ENCODE peak calls at places on chromosomes 7 and 10, in five cellular contexts. X, W, Q, I and N are unnamed samples.

GRCh38 chr10:71802235-71802634 is 28.9 kb upstream of the VSIR start:
- DNase-seq in X (no peak), W (no peak), Q (no peak), I (no peak), N (no peak)

GRCh38 chr10:14349081-14349480 is 18.4 kb upstream of the FRMD4A start:
- DNase-seq in X (no peak), W (no peak), Q (no peak), I (no peak), N (no peak)

GRCh38 chr10:82757397-82757796 is 882.4 kb downstream of the NRG3 start:
- DNase-seq in X (no peak), W (no peak), Q (no peak), I (no peak), N (no peak)

GRCh38 chr7:901388-902154 is 25.2 kb downstream of the GET4 start:
- DNase-seq in X (peak), W (peak), Q (no peak), I (peak), N (peak)

GRCh38 chr10:17235136-17235535 is 7.1 kb downstream of the VIM start:
- DNase-seq in X (no peak), W (peak), Q (no peak), I (no peak), N (no peak)

GRCh38 chr7:55574062-55574717 is 1.9 kb upstream of the VOPP1 start:
- DNase-seq in X (no peak), W (no peak), Q (no peak), I (no peak), N (no peak)

GRCh38 chr7:8365499-8366110 is 67.8 kb upstream of the NXPH1 start:
- DNase-seq in X (no peak), W (no peak), Q (no peak), I (peak), N (peak)

GRCh38 chr10:129960493-129961273 is 3.4 kb downstream of the EBF3 start:
- DNase-seq in X (no peak), W (no peak), Q (no peak), I (no peak), N (no peak)

GRCh38 chr10:3229815-3230214 is 57.2 kb upstream of the PITRM1 start:
- DNase-seq in X (no peak), W (no peak), Q (no peak), I (no peak), N (no peak)

GRCh38 chr7:86991844-86992243 is 67.6 kb downstream of the ELAPOR2 start:
- DNase-seq in X (no peak), W (no peak), Q (no peak), I (no peak), N (no peak)

GRCh38 chr7:86991093-86991769 is 68.2 kb downstream of the ELAPOR2 start:
- DNase-seq in X (no peak), W (no peak), Q (no peak), I (no peak), N (no peak)

GRCh38 chr7:86999737-87000136 is 59.7 kb downstream of the ELAPOR2 start:
- DNase-seq in X (no peak), W (no peak), Q (no peak), I (no peak), N (no peak)

GRCh38 chr7:86995814-86996213 is 63.6 kb downstream of the ELAPOR2 start:
- DNase-seq in X (no peak), W (no peak), Q (no peak), I (no peak), N (no peak)

DNA sequence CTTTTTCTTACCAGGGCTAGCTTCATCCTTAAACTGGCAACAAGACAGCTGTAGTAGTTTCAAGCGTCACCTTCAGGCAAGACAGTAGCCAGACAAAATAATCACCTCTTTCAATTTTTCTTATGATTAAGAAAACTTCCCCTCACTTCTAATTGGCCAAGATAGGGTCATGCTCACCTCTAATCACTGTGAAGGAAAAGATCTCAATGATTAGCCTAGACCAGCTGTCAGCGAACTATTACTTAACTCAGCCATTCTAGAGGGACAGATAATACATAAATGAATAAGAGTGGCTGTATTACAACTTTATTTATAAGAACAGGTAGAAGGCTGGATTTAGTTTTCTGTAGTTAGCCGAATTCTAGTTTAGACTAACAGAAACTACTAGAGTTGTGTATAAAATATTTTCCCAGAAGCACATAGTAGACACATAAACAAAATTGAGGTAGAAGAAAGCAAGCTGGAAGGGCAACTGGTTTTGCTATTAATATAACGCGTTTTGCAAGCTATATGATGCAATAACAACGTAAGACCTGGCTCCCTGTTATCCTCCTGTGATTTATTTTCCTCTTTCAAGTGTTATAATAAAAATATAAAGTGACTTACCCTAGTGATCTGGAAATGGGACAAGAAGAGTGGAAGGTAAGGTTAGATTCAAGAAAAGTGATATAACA is 64.3 kb downstream of the ELAPOR2 start:
- DNase-seq in X (no peak), W (no peak), Q (no peak), I (no peak), N (no peak)
- TF ChIP-seq ESRRA in X (no peak), W (no peak), Q (no peak), I (no peak), N (no peak)

DNA sequence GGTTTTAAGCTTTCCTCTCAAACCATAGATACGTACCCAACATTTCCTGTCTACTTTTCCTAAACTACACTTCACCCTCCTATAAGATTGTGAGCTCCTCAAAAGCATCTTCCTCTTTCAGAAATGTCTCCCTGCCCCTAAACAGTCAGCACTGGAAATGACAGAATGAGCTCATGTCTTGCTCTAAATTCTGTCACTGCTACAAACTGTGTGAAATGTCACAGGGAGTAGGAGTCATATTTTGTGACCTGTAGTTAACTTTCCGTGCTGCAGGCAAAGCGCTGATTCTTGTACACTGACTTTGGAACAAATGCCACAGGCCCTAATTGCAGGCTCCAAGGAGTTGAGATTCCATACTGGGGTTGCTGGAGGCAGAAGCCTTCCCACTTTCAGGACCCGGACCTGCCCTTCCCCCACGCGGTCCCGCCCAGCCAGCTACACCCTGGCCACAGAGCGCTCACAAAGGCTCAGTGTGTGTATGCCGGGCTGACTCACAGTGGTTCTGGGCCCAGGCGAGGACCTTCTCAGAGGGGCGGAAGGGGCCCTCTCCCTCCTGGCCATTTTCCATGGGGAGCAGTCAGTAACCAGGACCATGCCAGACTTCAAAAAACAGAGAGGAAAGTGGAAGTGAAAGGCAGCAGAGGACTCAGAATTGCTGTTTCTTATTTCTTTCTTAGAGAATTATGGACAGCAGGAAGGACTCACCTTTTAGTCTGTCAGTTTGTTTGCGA is 24.1 kb downstream of the SCD start:
- DNase-seq in X (peak), W (peak), Q (peak), I (peak), N (peak)
- TF ChIP-seq ESRRA in X (no peak), W (no peak), Q (no peak), I (peak), N (peak)

DNA sequence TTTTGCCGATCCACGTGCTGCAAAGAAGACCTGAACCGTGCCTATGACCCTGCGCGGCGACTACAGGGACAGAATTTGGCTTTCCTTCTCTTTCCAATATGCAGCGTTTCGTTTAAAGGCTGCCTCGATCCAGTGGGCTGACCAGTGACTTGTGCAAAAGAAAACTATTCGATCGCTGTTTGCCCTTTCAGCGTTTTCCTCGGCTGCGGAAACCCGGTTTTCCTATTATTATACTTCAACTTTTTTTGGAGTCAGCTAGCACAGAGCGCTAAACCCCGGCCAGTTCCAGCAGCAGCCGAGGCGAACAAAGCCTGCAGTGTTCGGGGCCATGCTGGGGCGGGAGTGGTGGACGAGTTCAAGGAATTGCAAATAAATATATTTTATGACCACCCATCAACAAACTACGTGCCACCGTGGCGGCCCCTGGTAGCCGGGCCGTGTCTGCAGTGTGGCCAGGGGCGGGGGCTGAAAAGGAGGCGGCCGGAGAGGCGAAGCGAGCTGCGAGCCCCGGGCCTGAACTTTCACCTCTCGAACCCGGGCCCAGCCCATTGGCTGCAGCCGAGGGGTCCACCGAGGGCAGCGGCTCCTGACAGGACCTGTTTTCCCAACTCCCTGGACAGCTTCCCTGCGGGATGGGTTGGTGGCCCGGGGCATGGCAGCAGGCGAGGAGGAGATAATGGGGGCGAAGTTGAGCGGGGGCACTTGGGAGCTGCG is 164.3 kb upstream of the PPP1R3A start:
- DNase-seq in X (peak), W (peak), Q (no peak), I (no peak), N (no peak)
- TF ChIP-seq ESRRA in X (no peak), W (no peak), Q (no peak), I (no peak), N (no peak)

DNA sequence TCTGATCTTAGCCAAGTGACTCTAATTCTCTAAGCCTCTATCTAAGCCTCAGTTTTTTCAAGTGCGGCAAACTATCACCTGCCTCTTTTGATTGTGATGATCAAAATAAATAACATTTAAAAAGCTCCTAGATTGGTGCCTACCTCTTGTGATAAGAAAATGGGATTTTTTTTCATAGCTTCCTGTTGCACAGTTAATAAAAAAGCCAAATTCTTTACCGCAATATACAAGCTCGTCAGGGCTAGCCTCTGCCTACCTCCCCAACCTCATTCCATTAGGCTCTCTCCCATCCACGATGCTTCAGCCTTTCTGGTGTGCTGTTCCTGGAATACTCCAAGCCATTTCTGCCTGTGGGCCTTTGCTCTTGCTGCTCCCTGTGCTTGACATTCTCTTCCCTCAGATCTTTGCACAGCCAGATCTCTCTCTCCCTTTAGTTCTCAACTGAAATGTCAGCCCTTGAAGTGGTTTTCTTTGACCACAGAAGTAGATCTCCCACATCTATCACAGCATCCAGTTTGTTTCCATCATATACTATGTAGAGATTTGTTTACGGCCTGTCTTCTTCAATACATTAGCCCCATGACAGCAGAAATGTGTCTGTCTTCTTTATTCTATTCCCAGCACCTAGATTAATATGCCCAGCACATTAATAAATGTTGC is 48.8 kb downstream of the SFR1 start:
- DNase-seq in X (no peak), W (no peak), Q (no peak), I (no peak), N (no peak)
- TF ChIP-seq ESRRA in X (no peak), W (no peak), Q (no peak), I (no peak), N (no peak)

GRCh38 chr10:124898493-124898892 is 43.4 kb upstream of the ZRANB1 start:
- DNase-seq in X (no peak), W (peak), Q (no peak), I (peak), N (no peak)
- TF ChIP-seq ESRRA in X (no peak), W (no peak), Q (no peak), I (no peak), N (no peak)

GRCh38 chr7:21426286-21426957 is 1.5 kb upstream of the SP4 start:
- DNase-seq in X (peak), W (no peak), Q (no peak), I (peak), N (no peak)

GRCh38 chr7:21427861-21428641 is at the start of gene SP4:
- DNase-seq in X (peak), W (peak), Q (peak), I (peak), N (peak)

GRCh38 chr7:21426958-21427860 is 674 bp upstream of the SP4 start:
- DNase-seq in X (peak), W (peak), Q (peak), I (peak), N (peak)

GRCh38 chr7:21425290-21425689 is 2.6 kb upstream of the SP4 start:
- DNase-seq in X (no peak), W (no peak), Q (no peak), I (no peak), N (no peak)

DNA sequence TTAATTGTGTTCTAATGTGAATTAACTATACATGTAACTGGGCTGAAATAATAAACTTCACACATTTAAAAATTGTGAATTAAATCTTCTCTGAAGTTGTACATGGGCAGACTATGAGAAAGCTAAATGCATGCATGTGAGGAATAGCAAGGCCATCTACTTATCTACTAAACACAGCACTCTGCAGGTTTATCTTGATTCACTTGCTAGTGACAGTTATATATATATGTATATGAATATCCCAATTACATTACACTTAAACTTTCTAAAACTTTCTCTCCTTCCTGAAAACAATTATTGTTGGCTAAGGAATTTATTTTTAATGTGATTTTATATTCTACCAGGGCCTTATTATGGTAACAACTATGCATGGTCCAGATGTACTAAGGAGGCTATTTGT is 5.1 kb upstream of the SP4 start:
- DNase-seq in X (no peak), W (no peak), Q (no peak), I (no peak), N (no peak)
- TF ChIP-seq ESRRA in X (no peak), W (no peak), Q (no peak), I (no peak), N (no peak)

GRCh38 chr7:2680792-2681490 is 7.1 kb upstream of the AMZ1 start:
- DNase-seq in X (peak), W (peak), Q (no peak), I (peak), N (peak)
- TF ChIP-seq ESRRA in X (no peak), W (no peak), Q (no peak), I (no peak), N (no peak)

GRCh38 chr7:151352512-151352911 is 10.9 kb downstream of the NUB1 start:
- DNase-seq in X (no peak), W (no peak), Q (no peak), I (no peak), N (no peak)

GRCh38 chr7:151348970-151349369 is 7.4 kb downstream of the NUB1 start:
- DNase-seq in X (no peak), W (no peak), Q (no peak), I (no peak), N (no peak)

GRCh38 chr7:151349507-151349853 is 7.9 kb downstream of the NUB1 start:
- DNase-seq in X (no peak), W (no peak), Q (no peak), I (no peak), N (peak)

GRCh38 chr7:151351027-151351426 is 9.4 kb downstream of the NUB1 start:
- DNase-seq in X (peak), W (peak), Q (no peak), I (no peak), N (peak)

GRCh38 chr7:151351967-151352366 is 10.4 kb downstream of the NUB1 start:
- DNase-seq in X (no peak), W (no peak), Q (no peak), I (no peak), N (no peak)
- TF ChIP-seq ESRRA in X (no peak), W (no peak), Q (no peak), I (no peak), N (no peak)

DNA sequence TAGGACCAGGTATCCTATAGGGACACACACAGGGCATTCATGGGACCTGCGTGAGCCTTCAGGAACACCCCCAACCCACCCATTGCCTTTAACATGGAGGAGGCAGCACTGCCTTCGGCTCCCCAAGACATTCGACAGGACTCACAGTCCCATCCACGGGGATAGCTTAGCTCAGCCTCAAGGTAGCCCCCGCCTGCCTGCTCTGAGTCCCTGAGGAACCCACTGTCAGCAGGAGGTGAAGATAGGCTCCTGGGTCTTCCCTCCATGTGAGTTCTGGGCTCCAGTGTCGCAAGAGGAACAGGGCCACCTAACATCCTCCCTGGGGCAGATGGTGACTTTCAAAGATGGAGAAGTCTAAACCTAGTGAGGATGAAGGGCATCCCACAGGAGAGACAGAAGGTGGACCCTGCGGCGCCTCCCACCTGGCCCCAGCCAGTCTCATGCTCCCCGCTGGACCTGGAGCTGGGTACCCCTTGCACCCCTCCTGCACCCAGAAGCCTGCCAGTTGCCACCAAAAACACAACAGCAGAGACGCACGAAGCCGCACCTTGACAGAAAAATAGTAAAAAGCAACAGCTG is 4.9 kb upstream of the ADIRF start:
- DNase-seq in X (no peak), W (peak), Q (no peak), I (no peak), N (no peak)
- TF ChIP-seq ESRRA in X (no peak), W (no peak), Q (no peak), I (no peak), N (no peak)